ENCODE peak calls at places on chromosomes 13 and 19, in six cellular contexts. O is T-cell; X is NCI-H2029; B is dorsolateral prefrontal cortex; U is activated T-helper 1 cell treated with anti-CD3 and anti-CD28 coated beads, Interleukin-12 subunit alpha, Interleukin-12 subunit beta, Interleukin-2, Interleukin-4 antibody, amounts not matched to agents 30 ng/mL and 10 ng/mL and 1 ng/mL, durations not matched to agents 14 hours and 24 hours and 36 hours; P is fibroblast of pulmonary artery. L is an unnamed sample.

GRCh38 chr19:39864118-39864517 is 17.9 kb upstream of the FBL start:
- DNase-seq in O (no peak), X (no peak), B (no peak), U (no peak), P (no peak), L (no peak)

GRCh38 chr19:44113784-44114390 is 688 bp downstream of the ZNF225 start:
- DNase-seq in O (no peak), X (no peak), B (no peak), U (no peak), P (no peak), L (peak)

GRCh38 chr13:44667950-44668349 is 91.8 kb upstream of the TSC22D1 start:
- DNase-seq in O (no peak), X (no peak), B (no peak), U (no peak), P (peak), L (no peak)

GRCh38 chr19:55189424-55189823 is 9.3 kb upstream of the SYT5 start:
- DNase-seq in O (no peak), X (no peak), B (peak), U (no peak), P (peak), L (peak)

GRCh38 chr19:7986321-7987083 is 18.9 kb downstream of the ELAVL1 start:
- DNase-seq in O (no peak), X (no peak), B (no peak), U (no peak), P (peak), L (no peak)

GRCh38 chr13:33147832-33148231 is 131.6 kb downstream of the KL start:
- DNase-seq in O (no peak), X (no peak), B (no peak), U (no peak), P (no peak), L (no peak)

GRCh38 chr13:107642841-107643240 is 572.5 kb downstream of the LIG4 start:
- DNase-seq in O (no peak), X (peak), B (no peak), U (no peak), P (peak), L (no peak)

GRCh38 chr13:45782327-45783045 is 69.1 kb downstream of the SIAH3 start:
- DNase-seq in O (no peak), X (no peak), B (no peak), U (no peak), P (no peak), L (no peak)

GRCh38 chr19:50356691-50357177 is 8.7 kb downstream of the NAPSA start:
- DNase-seq in O (no peak), X (no peak), B (no peak), U (no peak), P (no peak), L (no peak)

GRCh38 chr13:21913010-21913409 is 242.1 kb downstream of the FGF9 start:
- DNase-seq in O (no peak), X (peak), B (no peak), U (no peak), P (no peak), L (peak)

GRCh38 chr13:43377149-43377548 is 353.8 kb downstream of the DNAJC15 start:
- DNase-seq in O (no peak), X (no peak), B (peak), U (no peak), P (peak), L (no peak)

GRCh38 chr13:109568273-109568900 is 218.0 kb downstream of the IRS2 start:
- DNase-seq in O (no peak), X (no peak), B (no peak), U (no peak), P (no peak), L (no peak)

GRCh38 chr19:16795731-16796130 is 33.5 kb upstream of the SIN3B start:
- DNase-seq in O (no peak), X (no peak), B (no peak), U (no peak), P (no peak), L (no peak)

GRCh38 chr19:38252935-38253691 is 3.1 kb downstream of the PPP1R14A start:
- DNase-seq in O (no peak), X (no peak), B (peak), U (no peak), P (peak), L (no peak)

GRCh38 chr19:6056801-6057650 is 53.3 kb downstream of the RFX2 start:
- DNase-seq in O (no peak), X (peak), B (peak), U (no peak), P (peak), L (peak)

GRCh38 chr19:4322942-4323665 is 15.5 kb downstream of the STAP2 start:
- DNase-seq in O (no peak), X (no peak), B (no peak), U (no peak), P (no peak), L (no peak)

GRCh38 chr13:40536443-40537113 is 129.9 kb downstream of the FOXO1 start:
- DNase-seq in O (no peak), X (peak), B (no peak), U (no peak), P (no peak), L (no peak)

GRCh38 chr13:102327119-102327617 is 74.7 kb downstream of the FGF14 start:
- DNase-seq in O (no peak), X (no peak), B (no peak), U (no peak), P (no peak), L (no peak)

GRCh38 chr19:4338441-4339350 is at the start of gene STAP2:
- DNase-seq in O (no peak), X (peak), B (no peak), U (no peak), P (no peak), L (no peak)